ENCODE peak calls at places on chromosome 20, in seven cellular contexts. I is T1000; X is activated T-cell treated with anti-CD3 and anti-CD28 coated beads, Interleukin-2, amount 50 U/mL, for 72 hours; H is neural progenitor cell; P is M059J; A is ELF-1; G is NCI-H460. R is an unnamed sample.

GRCh38 chr20:31901615-31902014 is 31.2 kb downstream of the TTLL9 start:
- DNase-seq in I (no peak), X (no peak), H (no peak), P (no peak), A (no peak), G (no peak), R (no peak)

GRCh38 chr20:58889334-58890072 is 37.0 kb downstream of the GNAS start:
- DNase-seq in I (no peak), X (peak; percentile 39), H (peak; percentile 61), P (peak; percentile 56), A (no peak), G (no peak), R (no peak)

GRCh38 chr20:35502352-35502751 is 27.1 kb downstream of the C20orf173 start:
- DNase-seq in I (no peak), X (no peak), H (no peak), P (no peak), A (no peak), G (no peak), R (no peak)

GRCh38 chr20:23857954-23858565 is 21.5 kb downstream of the CST5 start:
- DNase-seq in I (no peak), X (no peak), H (peak; percentile 67), P (no peak), A (no peak), G (no peak), R (no peak)

GRCh38 chr20:56360133-56360898 is 1.5 kb downstream of the FAM210B start:
- DNase-seq in I (no peak), X (no peak), H (no peak), P (no peak), A (no peak), G (no peak), R (no peak)

GRCh38 chr20:62831361-62831788 is 14.5 kb downstream of the COL9A3 start:
- DNase-seq in I (no peak), X (no peak), H (no peak), P (peak; percentile 63), A (no peak), G (no peak), R (no peak)

GRCh38 chr20:11891081-11891826 is 26.4 kb upstream of the BTBD3 start:
- DNase-seq in I (no peak), X (peak; percentile 21), H (peak; percentile 84), P (peak; percentile 76), A (peak; percentile 57), G (peak; percentile 21), R (peak; percentile 62)

GRCh38 chr20:7926323-7926722 is 13.9 kb downstream of the HAO1 start:
- DNase-seq in I (no peak), X (no peak), H (no peak), P (no peak), A (no peak), G (no peak), R (no peak)

GRCh38 chr20:64086801-64087200 is 2.6 kb upstream of the LKAAEAR1 start:
- DNase-seq in I (no peak), X (no peak), H (no peak), P (no peak), A (no peak), G (no peak), R (peak; percentile 54)

GRCh38 chr20:50670126-50670862 is 21.0 kb downstream of the RIPOR3 start:
- DNase-seq in I (no peak), X (no peak), H (no peak), P (peak; percentile 77), A (no peak), G (no peak), R (peak; percentile 28)

GRCh38 chr20:34062651-34063482 is 49.2 kb downstream of the EIF2S2 start:
- DNase-seq in I (no peak), X (no peak), H (no peak), P (peak; percentile 40), A (no peak), G (no peak), R (peak; percentile 24)

GRCh38 chr20:4685923-4686221 is 35.8 kb upstream of the PRND start:
- DNase-seq in I (no peak), X (no peak), H (no peak), P (no peak), A (no peak), G (no peak), R (no peak)

GRCh38 chr20:46964299-46965123 is 69.9 kb downstream of the EYA2 start:
- DNase-seq in I (no peak), X (no peak), H (no peak), P (no peak), A (no peak), G (no peak), R (no peak)

GRCh38 chr20:25045343-25045712 is 12.6 kb downstream of the ACSS1 start:
- DNase-seq in I (no peak), X (no peak), H (no peak), P (no peak), A (no peak), G (no peak), R (no peak)

GRCh38 chr20:36717657-36718056 is 28.2 kb downstream of the NDRG3 start:
- DNase-seq in I (no peak), X (no peak), H (peak; percentile 50), P (peak; percentile 18), A (no peak), G (no peak), R (no peak)

GRCh38 chr20:9172908-9173307 is 104.0 kb downstream of the PLCB4 start:
- DNase-seq in I (no peak), X (no peak), H (no peak), P (peak; percentile 68), A (peak; percentile 11), G (no peak), R (no peak)

GRCh38 chr20:2740702-2741101 is 48.1 kb downstream of the EBF4 start:
- DNase-seq in I (no peak), X (no peak), H (no peak), P (no peak), A (no peak), G (no peak), R (no peak)

GRCh38 chr20:48656661-48657211 is 171.1 kb downstream of the PREX1 start:
- DNase-seq in I (no peak), X (no peak), H (peak; percentile 75), P (peak; percentile 25), A (peak; percentile 67), G (peak; percentile 40), R (peak; percentile 56)

GRCh38 chr20:47684306-47685080 is 100.8 kb downstream of the SULF2 start:
- DNase-seq in I (no peak), X (no peak), H (no peak), P (no peak), A (no peak), G (no peak), R (no peak)

GRCh38 chr20:35180266-35180665 is 8.4 kb downstream of the PROCR start:
- DNase-seq in I (no peak), X (no peak), H (no peak), P (no peak), A (no peak), G (no peak), R (no peak)

GRCh38 chr20:49706548-49707517 is 6.8 kb downstream of the B4GALT5 start:
- DNase-seq in I (no peak), X (no peak), H (peak; percentile 74), P (no peak), A (no peak), G (no peak), R (no peak)

GRCh38 chr20:6269163-6269873 is 146.5 kb upstream of the FERMT1 start:
- DNase-seq in I (no peak), X (no peak), H (no peak), P (peak; percentile 16), A (peak; percentile 43), G (no peak), R (no peak)

GRCh38 chr20:25345721-25346120 is 44.9 kb downstream of the ABHD12 start:
- DNase-seq in I (no peak), X (no peak), H (no peak), P (no peak), A (no peak), G (no peak), R (no peak)

GRCh38 chr20:4961746-4962145 is 39.6 kb downstream of the SLC23A2 start:
- DNase-seq in I (no peak), X (peak; percentile 33), H (no peak), P (peak; percentile 13), A (no peak), G (peak; percentile 47), R (no peak)

GRCh38 chr20:63942250-63943006 is 13.8 kb downstream of the UCKL1 start:
- DNase-seq in I (peak; percentile 15), X (peak; percentile 63), H (peak; percentile 80), P (no peak), A (peak; percentile 80), G (peak; percentile 75), R (peak; percentile 47)

GRCh38 chr20:47272893-47273590 is 83.5 kb downstream of the ZMYND8 start:
- DNase-seq in I (peak; percentile 42), X (peak; percentile 69), H (peak; percentile 70), P (peak; percentile 81), A (peak; percentile 31), G (peak; percentile 74), R (peak; percentile 74)

GRCh38 chr20:7993238-7993637 is 26.3 kb downstream of the TMX4 start:
- DNase-seq in I (no peak), X (no peak), H (no peak), P (no peak), A (no peak), G (no peak), R (no peak)

GRCh38 chr20:25076731-25077609 is 5.0 kb downstream of the VSX1 start:
- DNase-seq in I (no peak), X (no peak), H (peak; percentile 27), P (peak; percentile 88), A (no peak), G (peak; percentile 47), R (peak; percentile 39)

GRCh38 chr20:10357974-10358373 is 76.0 kb downstream of the MKKS start:
- DNase-seq in I (no peak), X (no peak), H (peak; percentile 6), P (peak; percentile 15), A (no peak), G (no peak), R (peak; percentile 42)

GRCh38 chr20:2688041-2688591 is 4.5 kb upstream of the EBF4 start:
- DNase-seq in I (no peak), X (peak; percentile 89), H (peak; percentile 87), P (peak; percentile 26), A (peak; percentile 83), G (peak; percentile 26), R (peak; percentile 37)

GRCh38 chr20:20085071-20085470 is 32.7 kb downstream of the CFAP61 start:
- DNase-seq in I (no peak), X (no peak), H (no peak), P (no peak), A (no peak), G (no peak), R (no peak)

GRCh38 chr20:63461364-63461763 is 11.1 kb downstream of the KCNQ2 start:
- DNase-seq in I (no peak), X (no peak), H (peak; percentile 78), P (no peak), A (peak; percentile 67), G (no peak), R (peak; percentile 23)

GRCh38 chr20:51560550-51561307 is 18.2 kb upstream of the NFATC2 start:
- DNase-seq in I (no peak), X (no peak), H (no peak), P (peak; percentile 47), A (no peak), G (no peak), R (no peak)

GRCh38 chr20:54691335-54691734 is 215.9 kb downstream of the DOK5 start:
- DNase-seq in I (no peak), X (no peak), H (no peak), P (no peak), A (no peak), G (no peak), R (no peak)

GRCh38 chr20:6525447-6526303 is 241.8 kb upstream of the BMP2 start:
- DNase-seq in I (no peak), X (no peak), H (peak; percentile 22), P (peak; percentile 26), A (peak; percentile 44), G (no peak), R (no peak)